ENCODE peak calls at places on chromosomes 16 and 17, in five cellular contexts. H, F, W, P and B are unnamed samples.

GRCh38 chr17:45073414-45074070 is 12.4 kb downstream of the NMT1 start:
- DNase-seq in P (no peak), W (peak), F (no peak), H (peak), B (peak)

GRCh38 chr17:5019475-5019956 is 15.7 kb downstream of the SLC52A1 start:
- DNase-seq in H (peak), P (no peak), W (no peak), F (no peak), B (peak)

GRCh38 chr16:19071811-19072777 is 4.7 kb downstream of the COQ7 start:
- DNase-seq in F (peak), P (no peak), W (peak), H (peak), B (peak)

GRCh38 chr17:59783221-59784016 is 76.0 kb downstream of the VMP1 start:
- DNase-seq in P (no peak), W (no peak), H (peak), F (peak), B (no peak)

GRCh38 chr17:43768382-43768781 is 9.8 kb upstream of the SOST start:
- DNase-seq in P (peak), F (no peak), W (peak), H (no peak), B (no peak)

GRCh38 chr16:4411684-4412083 is 4.7 kb downstream of the CORO7 start:
- DNase-seq in H (peak), W (no peak), F (no peak), P (peak), B (no peak)

GRCh38 chr17:19645608-19646250 is 2.8 kb upstream of the ALDH3A2 start:
- DNase-seq in P (no peak), H (no peak), F (peak), W (peak), B (peak)

GRCh38 chr16:68382296-68382718 is 66.0 kb downstream of the SMPD3 start:
- DNase-seq in P (no peak), F (no peak), W (no peak), H (no peak), B (no peak)

GRCh38 chr17:66518677-66519076 is 216.3 kb downstream of the PRKCA start:
- DNase-seq in P (no peak), H (no peak), F (no peak), W (no peak), B (no peak)

GRCh38 chr17:1298616-1299015 is 19.2 kb downstream of the TRARG1 start:
- DNase-seq in F (no peak), W (no peak), H (no peak), P (no peak), B (no peak)

GRCh38 chr16:27347930-27348685 is 34.3 kb downstream of the IL4R start:
- DNase-seq in P (no peak), F (no peak), H (no peak), W (peak), B (no peak)

GRCh38 chr16:20241321-20241720 is 86.0 kb downstream of the GP2 start:
- DNase-seq in P (no peak), F (no peak), W (peak), H (no peak), B (no peak)

GRCh38 chr16:53692146-53692545 is 11.5 kb downstream of the RPGRIP1L start:
- DNase-seq in H (no peak), P (no peak), F (no peak), W (no peak), B (no peak)

GRCh38 chr16:70646260-70647241 is at the start of gene IL34:
- DNase-seq in F (no peak), P (no peak), H (no peak), W (no peak), B (no peak)

GRCh38 chr16:78441298-78441697 is 341.8 kb downstream of the WWOX start:
- DNase-seq in F (no peak), H (no peak), P (no peak), W (no peak), B (no peak)

GRCh38 chr17:4747847-4748246 is 8.1 kb upstream of the CXCL16 start:
- DNase-seq in F (peak), H (no peak), P (no peak), W (no peak), B (no peak)

GRCh38 chr17:50430731-50431130 is 4.7 kb downstream of the ACSF2 start:
- DNase-seq in H (no peak), P (no peak), W (no peak), F (no peak), B (no peak)

GRCh38 chr17:62703776-62704380 is 76.4 kb downstream of the MRC2 start:
- DNase-seq in H (peak), P (peak), F (peak), W (peak), B (peak)

GRCh38 chr16:6880263-6880662 is 452.4 kb upstream of the RBFOX1 start:
- DNase-seq in F (no peak), H (no peak), P (no peak), W (no peak), B (no peak)

GRCh38 chr16:89297156-89297869 is 79.8 kb downstream of the ZNF778 start:
- DNase-seq in W (no peak), P (no peak), F (no peak), H (no peak), B (no peak)

GRCh38 chr17:30113213-30113612 is 3.4 kb upstream of the NSRP1 start:
- DNase-seq in F (no peak), P (no peak), H (no peak), W (peak), B (no peak)

GRCh38 chr16:19831678-19832077 is 53.0 kb downstream of the GPRC5B start:
- DNase-seq in W (no peak), H (peak), P (no peak), F (peak), B (no peak)

GRCh38 chr16:81625544-81626152 is 153.4 kb upstream of the PLCG2 start:
- DNase-seq in W (no peak), P (no peak), H (peak), F (peak), B (no peak)

GRCh38 chr17:4739122-4740024 is at the start of the genes CXCL16 and ZMYND15:
- DNase-seq in F (peak), H (no peak), W (no peak), P (no peak), B (no peak)

GRCh38 chr17:72481572-72481971 is 360.8 kb downstream of the SOX9 start:
- DNase-seq in H (no peak), W (no peak), P (no peak), F (no peak), B (no peak)

GRCh38 chr17:8122391-8122922 is 1.4 kb downstream of the HES7 start:
- DNase-seq in F (peak), W (no peak), H (peak), P (no peak), B (no peak)

GRCh38 chr17:72916991-72917390 is 175.5 kb downstream of the SLC39A11 start:
- DNase-seq in H (peak), F (no peak), W (peak), P (no peak), B (no peak)

GRCh38 chr17:1011760-1012735 is 15.1 kb downstream of the TIMM22 start:
- DNase-seq in F (no peak), W (no peak), P (no peak), H (no peak), B (no peak)